ENCODE peak calls at places on chromosome 4, in eight cellular contexts. V, R, K, Q, H, I, G and P are unnamed samples.

GRCh38 chr4:16225681-16225995 is 633 bp downstream of the TAPT1 start:
- DNase-seq in V (no peak), R (no peak), K (no peak), Q (peak), H (no peak), I (no peak), G (no peak), P (no peak)

GRCh38 chr4:16187455-16187854 is 38.8 kb downstream of the TAPT1 start:
- DNase-seq in V (no peak), R (no peak), K (no peak), Q (no peak), H (no peak), I (no peak), G (no peak), P (no peak)

GRCh38 chr4:876780-877179 is 50.9 kb upstream of the CPLX1 start:
- DNase-seq in V (no peak), R (no peak), K (peak), Q (no peak), H (peak), I (no peak), G (no peak), P (no peak)

GRCh38 chr4:94669672-94670664 is 87.8 kb upstream of the BMPR1B start:
- DNase-seq in V (no peak), R (peak), K (no peak), Q (peak), H (no peak), I (no peak), G (no peak), P (no peak)

GRCh38 chr4:20075479-20075878 is 176.2 kb upstream of the SLIT2 start:
- DNase-seq in V (no peak), R (no peak), K (no peak), Q (peak), H (no peak), I (no peak), G (no peak), P (no peak)

GRCh38 chr4:147367841-147368385 is 113.0 kb upstream of the EDNRA start:
- DNase-seq in V (no peak), R (no peak), K (no peak), Q (no peak), H (no peak), I (no peak), G (no peak), P (no peak)

GRCh38 chr4:34512631-34513030 is 1731.7 kb downstream of the ARAP2 start:
- DNase-seq in V (no peak), R (no peak), K (no peak), Q (no peak), H (no peak), I (no peak), G (no peak), P (no peak)

GRCh38 chr4:168682898-168683500 is 186.1 kb downstream of the PALLD start:
- DNase-seq in V (no peak), R (no peak), K (no peak), Q (no peak), H (no peak), I (no peak), G (no peak), P (no peak)

GRCh38 chr4:168797176-168797575 is 212.9 kb downstream of the CBR4 start:
- DNase-seq in V (no peak), R (no peak), K (peak), Q (peak), H (no peak), I (no peak), G (no peak), P (peak)

GRCh38 chr4:147102596-147102995 is 156.9 kb upstream of the TTC29 start:
- DNase-seq in V (no peak), R (no peak), K (no peak), Q (no peak), H (no peak), I (no peak), G (no peak), P (no peak)

GRCh38 chr4:73213917-73214663 is 44.5 kb downstream of the ANKRD17 start:
- DNase-seq in V (no peak), R (no peak), K (no peak), Q (peak), H (no peak), I (no peak), G (no peak), P (no peak)

GRCh38 chr4:105972946-105973621 is 77.8 kb downstream of the NPNT start:
- DNase-seq in V (no peak), R (no peak), K (no peak), Q (no peak), H (no peak), I (no peak), G (no peak), P (no peak)

GRCh38 chr4:24042094-24042493 is 152.2 kb upstream of the PPARGC1A start:
- DNase-seq in V (no peak), R (no peak), K (no peak), Q (no peak), H (no peak), I (no peak), G (no peak), P (no peak)

GRCh38 chr4:26235500-26235899 is 85.3 kb upstream of the RBPJ start:
- DNase-seq in V (no peak), R (no peak), K (peak), Q (no peak), H (no peak), I (no peak), G (no peak), P (no peak)

GRCh38 chr4:109410776-109411175 is 22.8 kb upstream of the SEC24B start:
- DNase-seq in V (no peak), R (no peak), K (no peak), Q (no peak), H (no peak), I (peak), G (no peak), P (no peak)

GRCh38 chr4:76708986-76709385 is 189.0 kb downstream of the SOWAHB start:
- DNase-seq in V (no peak), R (no peak), K (no peak), Q (no peak), H (no peak), I (no peak), G (no peak), P (no peak)

GRCh38 chr4:139279723-139280620 is at the start of gene MGARP:
- DNase-seq in V (peak), R (peak), K (no peak), Q (peak), H (peak), I (no peak), G (no peak), P (no peak)

GRCh38 chr4:76748649-76749048 is 149.3 kb downstream of the SOWAHB start:
- DNase-seq in V (no peak), R (peak), K (peak), Q (peak), H (no peak), I (no peak), G (peak), P (peak)

GRCh38 chr4:89753601-89754066 is 83.3 kb downstream of the SNCA start:
- DNase-seq in V (no peak), R (peak), K (no peak), Q (peak), H (no peak), I (peak), G (no peak), P (peak)

GRCh38 chr4:154039435-154040061 is 250.7 kb upstream of the SFRP2 start:
- DNase-seq in V (no peak), R (no peak), K (no peak), Q (no peak), H (no peak), I (no peak), G (no peak), P (no peak)

GRCh38 chr4:110793890-110794588 is 171.2 kb upstream of the PITX2 start:
- DNase-seq in V (peak), R (no peak), K (no peak), Q (no peak), H (peak), I (no peak), G (no peak), P (no peak)

GRCh38 chr4:183197140-183197539 is 98.1 kb downstream of the WWC2 start:
- DNase-seq in V (no peak), R (no peak), K (no peak), Q (no peak), H (no peak), I (no peak), G (no peak), P (no peak)

GRCh38 chr4:87654487-87655044 is 4.5 kb downstream of the DMP1 start:
- DNase-seq in V (no peak), R (no peak), K (no peak), Q (no peak), H (no peak), I (no peak), G (no peak), P (no peak)

GRCh38 chr4:105128208-105128607 is 18.5 kb upstream of the TET2 start:
- DNase-seq in V (no peak), R (no peak), K (peak), Q (no peak), H (no peak), I (no peak), G (no peak), P (no peak)

GRCh38 chr4:7213802-7214201 is 21.5 kb downstream of the SORCS2 start:
- DNase-seq in V (no peak), R (no peak), K (no peak), Q (no peak), H (no peak), I (no peak), G (no peak), P (no peak)
- TF ChIP-seq MAX in V (no peak), R (no peak), K (no peak), Q (no peak), H (no peak), I (no peak), G (no peak), P (no peak)

DNA sequence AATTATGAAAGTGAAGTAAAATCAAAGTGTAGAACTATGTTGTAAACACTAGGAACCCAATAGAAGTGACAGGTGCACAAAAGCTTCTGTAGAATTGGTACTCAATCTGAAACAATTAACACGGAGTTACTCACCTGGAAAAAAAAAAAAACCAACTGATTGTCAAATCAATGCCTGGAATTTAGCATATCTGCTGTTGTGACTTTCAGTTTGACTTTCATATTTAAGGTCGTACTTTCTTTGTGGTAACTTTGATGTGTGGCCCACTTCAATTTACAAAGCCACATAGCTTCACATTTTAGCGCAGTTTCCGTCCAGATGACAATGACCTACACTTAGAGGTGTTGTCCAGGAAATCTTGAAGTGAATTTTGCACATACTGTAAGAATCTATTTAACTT is 1124.9 kb downstream of the STIM2 start:
- DNase-seq in V (no peak), R (no peak), K (no peak), Q (no peak), H (no peak), I (no peak), G (no peak), P (no peak)
- TF ChIP-seq MAX in V (no peak), R (no peak), K (no peak), Q (no peak), H (no peak), I (no peak), G (no peak), P (no peak)

DNA sequence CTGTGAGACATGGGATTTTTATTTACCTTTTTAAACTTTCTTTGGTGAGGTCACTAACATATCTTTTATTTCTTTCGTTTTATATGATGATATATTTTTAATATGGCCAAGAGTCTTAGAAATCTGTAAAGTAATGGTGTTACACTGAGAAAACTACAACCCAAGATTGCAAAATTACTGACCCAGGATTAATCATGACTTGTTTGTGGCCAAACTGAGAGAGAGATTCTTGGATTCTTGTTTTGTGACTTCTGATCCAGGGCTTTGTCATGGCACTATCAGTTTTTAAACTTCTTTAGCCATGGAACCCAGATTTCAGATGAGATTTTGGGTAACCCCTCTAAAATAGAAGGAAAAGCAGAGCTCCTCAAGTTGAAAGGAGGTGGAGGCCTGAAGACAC is 42.0 kb downstream of the SGMS2 start:
- DNase-seq in V (no peak), R (no peak), K (no peak), Q (no peak), H (no peak), I (no peak), G (no peak), P (no peak)
- TF ChIP-seq MAX in V (no peak), R (no peak), K (no peak), Q (no peak), H (no peak), I (no peak), G (no peak), P (no peak)

GRCh38 chr4:8170341-8170740 is 11.7 kb upstream of the ABLIM2 start:
- DNase-seq in V (no peak), R (no peak), K (no peak), Q (no peak), H (no peak), I (no peak), G (no peak), P (no peak)
- TF ChIP-seq MAX in V (no peak), R (no peak), K (no peak), Q (no peak), H (no peak), I (no peak), G (no peak), P (no peak)

GRCh38 chr4:14668296-14668695 is 334.0 kb upstream of the CPEB2 start:
- DNase-seq in V (no peak), R (no peak), K (no peak), Q (no peak), H (no peak), I (no peak), G (no peak), P (no peak)

GRCh38 chr4:14667624-14668295 is 334.5 kb upstream of the CPEB2 start:
- DNase-seq in V (no peak), R (no peak), K (no peak), Q (no peak), H (no peak), I (no peak), G (no peak), P (no peak)

GRCh38 chr4:14669418-14669817 is 332.9 kb upstream of the CPEB2 start:
- DNase-seq in V (no peak), R (no peak), K (no peak), Q (no peak), H (no peak), I (no peak), G (no peak), P (no peak)
- TF ChIP-seq MAX in V (no peak), R (no peak), K (no peak), Q (no peak), H (no peak), I (no peak), G (no peak), P (no peak)

DNA sequence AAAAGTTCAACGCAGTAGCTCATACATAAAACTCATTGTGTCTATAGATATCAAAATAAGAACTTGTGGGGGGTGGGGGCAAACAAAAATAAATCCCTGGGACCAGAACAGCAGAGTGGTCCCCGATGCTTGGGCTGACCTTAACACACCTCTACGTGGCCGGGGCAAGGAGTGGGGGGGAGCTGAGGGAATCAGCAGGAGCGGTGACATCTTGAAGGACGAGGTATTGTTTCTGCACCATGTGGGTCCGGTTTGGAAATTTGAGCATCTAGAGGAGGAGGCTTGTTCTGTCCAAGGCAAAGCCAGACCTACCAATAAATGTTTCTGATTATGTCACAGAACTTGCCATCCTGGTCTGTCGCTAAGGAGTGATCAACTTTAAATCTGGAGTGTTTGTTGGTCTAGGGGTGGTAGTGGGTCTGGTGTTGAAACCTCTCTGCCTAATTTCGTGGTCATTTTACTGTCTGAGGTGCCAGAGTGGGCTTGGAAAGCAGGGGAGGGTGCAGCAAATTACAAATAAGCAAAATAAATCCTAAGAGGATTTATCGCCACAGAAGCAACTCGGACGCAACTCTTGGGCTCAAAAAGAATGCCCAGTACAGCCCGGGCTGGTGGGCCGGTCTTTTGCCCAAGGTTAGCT is 776 bp upstream of the RAPGEF2 start:
- DNase-seq in V (no peak), R (no peak), K (peak), Q (no peak), H (no peak), I (no peak), G (no peak), P (no peak)
- TF ChIP-seq MAX in V (no peak), R (no peak), K (no peak), Q (no peak), H (no peak), I (no peak), G (no peak), P (no peak)

DNA sequence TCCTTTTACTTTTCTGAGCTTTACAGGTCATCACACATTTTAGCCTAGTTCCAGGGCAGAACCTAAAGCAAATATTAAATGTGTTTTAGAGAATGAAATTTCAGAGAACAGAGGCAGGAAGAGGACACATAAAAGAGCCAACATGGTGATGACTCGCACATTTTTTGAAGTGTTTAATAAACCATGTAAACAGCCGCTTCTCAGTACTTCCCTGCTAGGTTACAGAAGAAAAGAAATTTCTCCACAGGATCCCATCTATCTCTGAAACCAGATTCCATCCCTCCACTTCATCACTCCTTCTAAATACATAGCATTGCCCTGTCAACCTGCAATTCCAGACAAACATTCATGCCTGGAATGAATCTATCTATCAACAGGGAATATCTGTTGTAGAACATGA is 949.5 kb upstream of the PCDH7 start:
- DNase-seq in V (no peak), R (no peak), K (no peak), Q (no peak), H (no peak), I (peak), G (no peak), P (no peak)
- TF ChIP-seq MAX in V (no peak), R (no peak), K (no peak), Q (no peak), H (no peak), I (no peak), G (no peak), P (no peak)

GRCh38 chr4:84436812-84437211 is 62.3 kb downstream of the NKX6-1 start:
- DNase-seq in V (no peak), R (no peak), K (no peak), Q (no peak), H (no peak), I (no peak), G (no peak), P (no peak)

DNA sequence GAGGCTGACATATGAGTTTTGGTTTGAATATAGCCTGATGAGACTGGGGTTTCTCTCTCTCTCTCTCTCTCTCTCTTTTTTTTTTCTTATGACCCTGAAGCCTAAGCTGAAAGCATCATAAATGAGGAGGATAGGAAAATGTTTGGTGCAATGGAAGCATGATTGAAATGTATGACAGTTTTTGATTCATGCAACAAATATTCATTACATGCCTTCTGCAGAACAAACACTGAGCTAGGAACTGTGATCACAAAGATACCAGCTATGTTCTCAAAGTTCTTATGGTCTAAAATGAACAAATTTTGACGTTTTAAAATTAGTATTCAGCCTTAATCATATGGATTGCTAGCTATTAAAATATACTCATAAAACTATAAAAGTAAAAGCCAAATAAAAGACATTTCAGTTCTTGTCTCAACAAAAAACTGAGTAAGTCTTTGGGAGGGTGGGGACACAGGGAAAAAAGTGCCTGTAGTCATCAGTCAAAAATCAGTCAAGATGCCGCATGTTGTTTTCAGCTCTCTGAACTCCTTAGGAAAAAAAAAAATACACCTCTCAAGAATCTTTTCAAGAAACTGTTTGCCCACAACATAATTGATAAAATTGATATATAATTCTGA is 57.2 kb downstream of the NKX6-1 start:
- DNase-seq in V (no peak), R (no peak), K (no peak), Q (no peak), H (no peak), I (no peak), G (no peak), P (no peak)
- TF ChIP-seq MAX in V (no peak), R (no peak), K (no peak), Q (no peak), H (no peak), I (no peak), G (no peak), P (no peak)

DNA sequence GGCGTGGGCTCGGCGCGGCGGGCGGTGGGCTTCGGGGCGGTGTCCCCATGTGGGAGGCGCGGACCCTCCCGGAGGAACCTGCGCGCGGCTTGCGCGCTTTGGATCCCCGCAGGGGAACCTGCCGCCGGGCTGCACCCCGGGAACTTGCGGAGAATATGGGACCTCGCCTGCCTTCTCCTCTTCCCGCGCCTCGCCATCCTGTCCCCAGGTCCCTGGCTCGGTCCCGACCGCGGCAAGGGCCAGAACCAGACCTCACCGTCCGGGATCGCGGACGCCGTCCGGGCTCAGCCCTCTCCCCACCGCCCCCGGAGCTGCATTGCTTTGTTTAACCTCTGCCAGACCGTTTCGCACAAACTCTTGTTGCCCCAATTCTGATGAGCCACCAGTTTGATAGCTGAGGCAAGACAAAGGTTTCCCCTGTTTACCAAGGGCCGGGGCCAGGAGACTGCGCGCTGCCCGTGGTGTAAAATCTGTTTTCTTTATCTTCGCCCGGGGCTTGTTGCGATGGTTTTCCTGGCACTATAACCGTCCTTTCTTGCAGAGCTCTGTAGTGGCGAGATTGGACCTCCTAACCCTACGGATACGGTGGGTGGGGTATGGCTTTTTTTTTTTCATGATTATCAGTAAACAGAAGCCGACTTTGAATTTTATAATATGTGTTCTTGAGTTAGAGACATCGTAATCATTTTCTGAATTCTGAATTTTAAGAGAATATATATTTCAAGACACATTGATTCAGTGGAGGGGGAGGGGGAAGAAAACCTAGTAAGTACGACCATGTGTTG is 100.9 kb downstream of the CEP135 start:
- DNase-seq in V (peak), R (no peak), K (peak), Q (peak), H (peak), I (peak), G (no peak), P (no peak)
- TF ChIP-seq MAX in V (peak), R (no peak), K (no peak), Q (no peak), H (no peak), I (no peak), G (no peak), P (no peak)